ENCODE peak calls at places on chromosome 17, in five cellular contexts. L is spleen, E is stomach, S is suprapubic skin, P is Peyer's patch. O is an unnamed sample.

GRCh38 chr17:63029520-63029919 is 63.5 kb downstream of the TANC2 start:
- DNase-seq in L (no peak), E (no peak), S (no peak), P (no peak), O (no peak)

GRCh38 chr17:8832711-8833352 is 33.7 kb upstream of the MFSD6L start:
- DNase-seq in L (peak), E (no peak), S (no peak), P (no peak), O (no peak)

GRCh38 chr17:64354396-64354795 is 36.3 kb downstream of the PECAM1 start:
- DNase-seq in L (no peak), E (no peak), S (no peak), P (no peak), O (no peak)

GRCh38 chr17:21419299-21420239 is 43.4 kb downstream of the KCNJ12 start:
- DNase-seq in L (peak), E (no peak), S (no peak), P (no peak), O (no peak)

GRCh38 chr17:82603981-82604448 is 44.2 kb downstream of the WDR45B start:
- DNase-seq in L (no peak), E (peak), S (no peak), P (peak), O (peak)

GRCh38 chr17:54948380-54948779 is 20.1 kb downstream of the COX11 start:
- DNase-seq in L (no peak), E (no peak), S (no peak), P (no peak), O (no peak)

GRCh38 chr17:30124273-30124796 is 7.7 kb downstream of the NSRP1 start:
- DNase-seq in L (no peak), E (no peak), S (no peak), P (no peak), O (no peak)

GRCh38 chr17:74429604-74430384 is 2.1 kb upstream of the GPRC5C start:
- DNase-seq in L (no peak), E (peak), S (no peak), P (no peak), O (no peak)

GRCh38 chr17:62671553-62671952 is 44.1 kb downstream of the MRC2 start:
- DNase-seq in L (no peak), E (peak), S (no peak), P (no peak), O (peak)

GRCh38 chr17:50866261-50866949 is at the start of gene TOB1:
- DNase-seq in L (peak), E (peak), S (peak), P (peak), O (peak)

GRCh38 chr17:79700574-79700973 is 30.2 kb upstream of the ENPP7 start:
- DNase-seq in L (no peak), E (no peak), S (no peak), P (no peak), O (no peak)

GRCh38 chr17:83054518-83055125 is 24.8 kb upstream of the METRNL start:
- DNase-seq in L (peak), E (peak), S (no peak), P (no peak), O (peak)

GRCh38 chr17:76353599-76354316 is at the start of gene PRPSAP1:
- DNase-seq in L (peak), E (peak), S (peak), P (peak), O (peak)
- TF ChIP-seq CTCF in L (peak), E (peak), S (no peak), P (peak), O (peak)

GRCh38 chr17:43212641-43213490 is 1.2 kb downstream of the TMEM106A start:
- DNase-seq in L (peak), E (no peak), S (no peak), P (no peak), O (no peak)

GRCh38 chr17:43211123-43211479 is 574 bp upstream of the TMEM106A start:
- DNase-seq in L (no peak), E (no peak), S (no peak), P (no peak), O (no peak)

GRCh38 chr17:43210576-43210975 is 1.1 kb upstream of the TMEM106A start:
- DNase-seq in L (no peak), E (no peak), S (no peak), P (no peak), O (no peak)

GRCh38 chr17:43213545-43213944 is 1.9 kb downstream of the TMEM106A start:
- DNase-seq in L (peak), E (peak), S (no peak), P (no peak), O (no peak)

GRCh38 chr17:43211480-43212402 is at the start of gene TMEM106A:
- DNase-seq in L (peak), E (peak), S (peak), P (peak), O (peak)
- TF ChIP-seq POLR2A in L (no peak), E (no peak), S (peak), P (peak), O (no peak)

GRCh38 chr17:40346768-40347154 is 17.8 kb downstream of the GJD3 start:
- DNase-seq in L (no peak), E (no peak), S (no peak), P (no peak), O (peak)

GRCh38 chr17:40344321-40345160 is 20.0 kb downstream of the GJD3 start:
- DNase-seq in L (no peak), E (no peak), S (no peak), P (no peak), O (no peak)

GRCh38 chr17:40343126-40344119 is 21.1 kb downstream of the GJD3 start:
- DNase-seq in L (no peak), E (no peak), S (no peak), P (peak), O (no peak)

GRCh38 chr17:40346061-40346767 is 18.3 kb downstream of the GJD3 start:
- DNase-seq in L (no peak), E (no peak), S (no peak), P (no peak), O (no peak)

DNA sequence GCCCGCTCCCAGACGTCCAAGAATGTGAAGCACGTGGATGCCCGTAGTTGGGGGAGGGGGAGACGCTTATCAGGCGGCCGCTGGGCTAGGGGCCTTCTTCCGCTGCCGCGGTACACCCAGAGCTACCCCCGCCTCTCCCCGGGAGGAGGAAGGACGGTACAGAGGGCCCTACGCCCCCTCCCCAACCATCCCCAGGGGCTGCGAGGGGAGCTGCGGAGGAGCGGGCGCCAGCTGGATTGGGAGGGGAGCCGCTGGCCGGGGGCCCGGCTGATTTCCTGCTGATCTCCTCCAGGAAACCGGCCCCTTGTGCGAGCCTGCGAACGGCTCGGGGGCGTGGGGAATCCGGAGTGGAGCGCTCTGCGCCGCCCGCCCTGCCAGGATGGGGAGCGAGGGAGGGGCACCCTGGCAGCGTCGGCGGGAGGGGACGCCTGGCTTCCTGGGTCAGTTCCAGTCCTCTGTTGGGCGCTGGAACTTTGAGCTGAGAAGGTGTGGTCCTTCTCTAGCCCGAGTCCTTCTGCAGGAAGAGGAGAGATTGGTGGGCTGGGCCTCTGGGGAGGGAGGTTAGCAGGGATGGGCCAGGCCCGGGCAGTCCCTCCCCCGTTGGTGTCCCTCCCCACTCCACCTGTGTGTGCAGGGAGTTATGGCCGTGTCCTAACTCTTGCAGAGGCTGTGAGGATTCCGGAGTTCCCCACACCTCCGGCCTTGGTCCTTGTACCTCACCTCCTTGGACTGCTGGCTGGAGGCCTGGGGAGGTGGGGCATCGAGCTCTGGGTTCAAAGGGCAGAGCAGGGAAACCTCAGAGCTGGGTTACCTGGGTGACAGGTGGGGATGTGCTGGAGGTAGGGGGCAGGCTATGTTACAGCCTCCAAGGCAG is 19.1 kb downstream of the GJD3 start:
- DNase-seq in L (peak), E (peak), S (no peak), P (no peak), O (peak)
- H3K27ac ChIP-seq in L (peak), E (peak), S (peak), P (peak), O (peak)

GRCh38 chr17:49001671-49002070 is 4.5 kb downstream of the IGF2BP1 start:
- DNase-seq in L (no peak), E (no peak), S (no peak), P (no peak), O (no peak)
- TF ChIP-seq CTCF in L (no peak), E (no peak), S (no peak), P (no peak), O (no peak)

GRCh38 chr17:77364381-77364911 is 223.7 kb downstream of the SEC14L1 start:
- DNase-seq in L (peak), E (no peak), S (peak), P (no peak), O (no peak)

GRCh38 chr17:77364941-77365583 is 224.3 kb downstream of the SEC14L1 start:
- DNase-seq in L (no peak), E (no peak), S (no peak), P (no peak), O (no peak)

GRCh38 chr17:77366206-77366557 is 225.4 kb downstream of the SEC14L1 start:
- DNase-seq in L (peak), E (no peak), S (no peak), P (no peak), O (no peak)

GRCh38 chr17:77366558-77367245 is 225.9 kb downstream of the SEC14L1 start:
- DNase-seq in L (peak), E (no peak), S (peak), P (peak), O (peak)

DNA sequence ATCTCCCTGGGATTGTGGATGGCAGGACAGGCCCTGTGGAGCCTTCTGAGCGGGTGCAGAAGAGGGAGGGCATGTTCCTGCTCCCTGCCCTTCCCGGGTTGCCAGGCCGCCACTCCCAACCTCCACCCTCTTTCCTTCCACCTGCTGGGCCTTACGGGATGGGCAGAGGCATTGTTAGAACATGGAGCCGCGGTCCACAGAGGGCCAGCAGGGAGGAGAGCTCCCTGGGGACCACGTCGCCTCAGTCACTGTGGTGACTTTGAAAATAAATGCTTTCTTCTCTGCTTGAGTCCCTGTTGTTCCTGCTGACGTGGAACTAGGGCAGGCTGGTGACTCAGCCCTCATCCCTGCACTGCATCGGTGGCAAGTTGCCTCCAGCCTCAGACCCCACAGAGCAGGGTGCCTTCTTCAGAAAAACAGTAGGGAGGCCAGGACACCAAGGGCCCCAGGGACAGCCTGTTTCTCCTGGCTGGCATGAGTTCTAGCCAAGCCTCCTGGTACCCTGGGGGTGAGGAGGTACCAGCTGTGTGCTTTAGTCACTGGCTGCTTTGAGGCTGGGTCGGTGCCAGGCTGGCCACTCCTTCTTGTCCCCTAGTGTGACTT is 224.9 kb downstream of the SEC14L1 start:
- DNase-seq in L (peak), E (peak), S (peak), P (no peak), O (peak)
- TF ChIP-seq POLR2A in L (no peak), E (no peak), S (no peak), P (no peak), O (peak)